ENCODE peak calls at places on chromosomes 12 and 14, in six cellular contexts. G, R, D, N, F and I are unnamed samples.

GRCh38 chr12:38669530-38669929 is 235.9 kb downstream of the CPNE8 start:
- DNase-seq in G (no peak), R (no peak), D (no peak), N (no peak), F (no peak), I (no peak)

GRCh38 chr12:67074072-67074471 is 195.1 kb upstream of the CAND1 start:
- DNase-seq in G (no peak), R (no peak), D (no peak), N (no peak), F (no peak), I (no peak)

GRCh38 chr14:21902561-21903199 is 229.1 kb upstream of the OR4E1 start:
- DNase-seq in G (peak; percentile 38), R (no peak), D (no peak), N (no peak), F (no peak), I (no peak)

GRCh38 chr12:31589896-31590729 is 823 bp downstream of the DENND5B start:
- DNase-seq in G (peak; percentile 81), R (no peak), D (peak; percentile 80), N (peak; percentile 58), F (peak; percentile 63), I (no peak)

GRCh38 chr12:62320054-62320453 is 59.9 kb downstream of the USP15 start:
- DNase-seq in G (no peak), R (no peak), D (no peak), N (no peak), F (no peak), I (no peak)

GRCh38 chr12:104720346-104721064 is 237.6 kb downstream of the SLC41A2 start:
- DNase-seq in G (no peak), R (no peak), D (no peak), N (peak; percentile 47), F (no peak), I (no peak)

GRCh38 chr12:122527478-122527944 is 462 bp downstream of the KNTC1 start:
- DNase-seq in G (peak; percentile 35), R (no peak), D (no peak), N (peak; percentile 21), F (peak; percentile 35), I (no peak)

GRCh38 chr12:55789171-55789570 is 28.4 kb downstream of the SARNP start:
- DNase-seq in G (no peak), R (no peak), D (no peak), N (no peak), F (no peak), I (no peak)

GRCh38 chr14:90305176-90305601 is 26.6 kb downstream of the NRDE2 start:
- DNase-seq in G (no peak), R (no peak), D (no peak), N (no peak), F (no peak), I (no peak)

GRCh38 chr12:47303207-47303606 is 223.4 kb upstream of the AMIGO2 start:
- DNase-seq in G (no peak), R (no peak), D (no peak), N (peak; percentile 76), F (no peak), I (no peak)

GRCh38 chr12:130070017-130070653 is 92.1 kb upstream of the FZD10 start:
- DNase-seq in G (no peak), R (no peak), D (no peak), N (no peak), F (no peak), I (no peak)

GRCh38 chr12:43444940-43445564 is 107.0 kb downstream of the ADAMTS20 start:
- DNase-seq in G (peak; percentile 44), R (peak; percentile 8), D (no peak), N (peak; percentile 59), F (peak; percentile 65), I (peak; percentile 24)

GRCh38 chr14:68771631-68772030 is 21.2 kb downstream of the ZFP36L1 start:
- DNase-seq in G (no peak), R (no peak), D (no peak), N (no peak), F (no peak), I (no peak)

GRCh38 chr12:59944177-59944576 is 348.3 kb downstream of the SLC16A7 start:
- DNase-seq in G (no peak), R (no peak), D (no peak), N (no peak), F (no peak), I (no peak)

GRCh38 chr12:112340983-112341840 is 41.0 kb downstream of the HECTD4 start:
- DNase-seq in G (no peak), R (no peak), D (no peak), N (no peak), F (no peak), I (no peak)

GRCh38 chr12:51320311-51320694 is 3.7 kb downstream of the BIN2 start:
- DNase-seq in G (no peak), R (no peak), D (no peak), N (no peak), F (no peak), I (no peak)

GRCh38 chr12:95789126-95790024 is 1.2 kb downstream of the NTN4 start:
- DNase-seq in G (peak; percentile 67), R (no peak), D (peak; percentile 57), N (peak; percentile 13), F (no peak), I (no peak)

GRCh38 chr14:99266181-99267178 is 5.5 kb downstream of the BCL11B start:
- DNase-seq in G (peak; percentile 78), R (peak; percentile 16), D (peak; percentile 80), N (peak; percentile 53), F (peak; percentile 90), I (no peak)

GRCh38 chr12:12533238-12533829 is 29.3 kb downstream of the DUSP16 start:
- DNase-seq in G (no peak), R (no peak), D (no peak), N (no peak), F (no peak), I (no peak)

GRCh38 chr12:102521662-102522277 is 41.4 kb upstream of the IGF1 start:
- DNase-seq in G (no peak), R (no peak), D (no peak), N (no peak), F (no peak), I (no peak)

GRCh38 chr12:68359669-68360068 is 27.5 kb upstream of the MDM1 start:
- DNase-seq in G (no peak), R (no peak), D (no peak), N (no peak), F (peak; percentile 45), I (no peak)

GRCh38 chr14:22391908-22392307 is 197.1 kb downstream of the DAD1 start:
- DNase-seq in G (peak; percentile 69), R (no peak), D (no peak), N (peak; percentile 65), F (peak; percentile 93), I (peak; percentile 3)

GRCh38 chr14:35229495-35230089 is 62.6 kb upstream of the PSMA6 start:
- DNase-seq in G (no peak), R (no peak), D (no peak), N (no peak), F (peak; percentile 61), I (no peak)
- TF ChIP-seq CTCF in G (peak; percentile 46), R (no peak), D (no peak), N (no peak), F (peak; percentile 68), I (no peak)

GRCh38 chr12:76622915-76623314 is 63.3 kb upstream of the OSBPL8 start:
- DNase-seq in G (no peak), R (no peak), D (no peak), N (no peak), F (no peak), I (no peak)

GRCh38 chr12:76622351-76622750 is 62.8 kb upstream of the OSBPL8 start:
- DNase-seq in G (no peak), R (no peak), D (no peak), N (no peak), F (no peak), I (no peak)

GRCh38 chr12:76618031-76618430 is 58.5 kb upstream of the OSBPL8 start:
- DNase-seq in G (no peak), R (no peak), D (no peak), N (no peak), F (no peak), I (no peak)

GRCh38 chr12:76623929-76624328 is 64.4 kb upstream of the OSBPL8 start:
- DNase-seq in G (no peak), R (peak; percentile 50), D (no peak), N (peak; percentile 71), F (peak; percentile 45), I (peak; percentile 25)

DNA sequence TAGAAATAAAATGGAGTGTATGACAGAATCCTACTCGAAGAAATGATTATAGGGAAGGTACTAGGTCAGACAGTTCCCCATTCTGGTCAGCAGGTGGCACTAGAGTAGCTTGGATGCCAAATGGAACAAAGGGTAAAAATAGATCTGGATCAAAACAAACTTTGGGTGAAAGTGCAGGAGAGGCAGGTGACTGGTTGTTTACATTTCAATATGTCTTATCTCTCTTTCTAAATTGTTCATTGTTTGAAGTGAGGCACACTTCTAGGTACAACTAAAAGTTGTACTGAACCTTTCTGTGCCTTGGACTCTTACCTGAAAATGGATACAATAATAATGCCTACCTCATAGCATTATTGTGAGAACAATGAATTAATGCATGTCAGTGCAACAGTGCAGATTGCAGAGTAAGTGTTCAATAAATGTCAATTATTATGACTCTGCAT is 62.0 kb upstream of the OSBPL8 start:
- DNase-seq in G (peak; percentile 59), R (no peak), D (no peak), N (peak; percentile 72), F (peak; percentile 75), I (peak; percentile 30)
- TF ChIP-seq CTCF in G (peak; percentile 97), R (peak; percentile 83), D (peak; percentile 85), N (peak; percentile 97), F (peak; percentile 93), I (peak; percentile 87)

GRCh38 chr12:65511927-65512326 is 233.4 kb downstream of the MSRB3 start:
- DNase-seq in G (no peak), R (no peak), D (no peak), N (no peak), F (no peak), I (no peak)

GRCh38 chr12:65509953-65510352 is 231.5 kb downstream of the MSRB3 start:
- DNase-seq in G (no peak), R (no peak), D (no peak), N (no peak), F (no peak), I (no peak)

GRCh38 chr12:65508281-65509035 is 230.0 kb downstream of the MSRB3 start:
- DNase-seq in G (no peak), R (no peak), D (no peak), N (no peak), F (no peak), I (no peak)

GRCh38 chr12:65510584-65511050 is 232.1 kb downstream of the MSRB3 start:
- DNase-seq in G (peak; percentile 77), R (no peak), D (no peak), N (no peak), F (peak; percentile 72), I (no peak)

GRCh38 chr12:65511134-65511912 is 232.8 kb downstream of the MSRB3 start:
- DNase-seq in G (no peak), R (no peak), D (no peak), N (no peak), F (peak; percentile 91), I (no peak)
- TF ChIP-seq CTCF in G (no peak), R (no peak), D (no peak), N (no peak), F (peak; percentile 42), I (no peak)

DNA sequence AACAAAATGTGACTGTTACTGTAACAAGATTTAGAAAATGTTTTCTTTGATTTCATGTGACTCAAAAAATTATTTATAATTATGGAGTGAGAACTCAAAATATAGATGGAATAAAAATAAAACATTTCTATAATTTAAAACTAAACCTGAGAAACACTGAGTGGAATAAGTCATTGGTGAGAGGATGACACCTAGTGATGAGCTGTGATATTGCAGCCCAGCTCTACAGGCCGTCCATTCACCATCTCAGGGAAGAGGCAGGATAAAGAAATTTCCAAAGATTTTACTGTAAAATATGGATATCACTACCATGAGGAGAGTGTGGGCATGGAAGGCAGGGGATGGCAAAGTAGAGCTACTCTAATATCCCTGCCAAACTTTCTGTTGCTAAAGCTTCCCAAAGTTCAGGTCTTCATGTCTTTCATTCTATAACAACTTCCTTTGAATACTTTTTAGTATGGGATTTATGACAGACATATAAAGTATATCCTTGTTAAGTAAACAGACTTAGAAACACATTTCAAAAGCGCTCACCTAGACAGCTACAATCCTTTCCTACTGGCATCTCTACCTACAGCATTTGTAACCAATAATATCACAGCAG is 308.0 kb downstream of the ITPR2 start:
- DNase-seq in G (no peak), R (no peak), D (no peak), N (peak; percentile 28), F (peak; percentile 24), I (no peak)
- TF ChIP-seq CTCF in G (peak; percentile 80), R (peak; percentile 58), D (no peak), N (peak; percentile 51), F (peak; percentile 61), I (peak; percentile 40)